ENCODE peak calls at places on chromosomes 4 and X, in nine cellular contexts. One of them, this sample, is unnamed.

GRCh38 chr4:26032572-26033320 is 118.7 kb downstream of the SMIM20 start:
- DNase-seq in tibial nerve: peak; percentile 36
- DNase-seq in ovary: no peak
- DNase-seq in heart left ventricle: no peak
- DNase-seq in prostate gland: no peak
- DNase-seq in body of pancreas: no peak
- DNase-seq in stomach: no peak
- DNase-seq in spleen: no peak
- DNase-seq in lower leg skin: no peak
- DNase-seq in this sample: no peak

GRCh38 chr4:16597829-16598228 is 300.6 kb downstream of the LDB2 start:
- DNase-seq in tibial nerve: no peak
- DNase-seq in ovary: no peak
- DNase-seq in heart left ventricle: no peak
- DNase-seq in prostate gland: no peak
- DNase-seq in body of pancreas: no peak
- DNase-seq in stomach: no peak
- DNase-seq in spleen: no peak
- DNase-seq in lower leg skin: no peak
- DNase-seq in this sample: no peak

GRCh38 chrX:20863649-20864048 is 510.6 kb upstream of the CNKSR2 start:
- DNase-seq in tibial nerve: no peak
- DNase-seq in ovary: no peak
- DNase-seq in heart left ventricle: no peak
- DNase-seq in prostate gland: no peak
- DNase-seq in body of pancreas: no peak
- DNase-seq in stomach: no peak
- DNase-seq in spleen: no peak
- DNase-seq in lower leg skin: no peak
- DNase-seq in this sample: no peak

GRCh38 chr4:106062452-106062875 is 167.2 kb downstream of the NPNT start:
- DNase-seq in tibial nerve: no peak
- DNase-seq in ovary: no peak
- DNase-seq in heart left ventricle: no peak
- DNase-seq in prostate gland: no peak
- DNase-seq in body of pancreas: no peak
- DNase-seq in stomach: no peak
- DNase-seq in spleen: no peak
- DNase-seq in lower leg skin: no peak
- DNase-seq in this sample: no peak

GRCh38 chrX:129161108-129161507 is 362.2 kb downstream of the SMARCA1 start:
- DNase-seq in tibial nerve: no peak
- DNase-seq in ovary: no peak
- DNase-seq in heart left ventricle: no peak
- DNase-seq in prostate gland: no peak
- DNase-seq in body of pancreas: no peak
- DNase-seq in stomach: no peak
- DNase-seq in spleen: no peak
- DNase-seq in lower leg skin: no peak
- DNase-seq in this sample: no peak

GRCh38 chr4:1487106-1487505 is 80.9 kb upstream of the NKX1-1 start:
- DNase-seq in tibial nerve: no peak
- DNase-seq in ovary: no peak
- DNase-seq in heart left ventricle: no peak
- DNase-seq in prostate gland: no peak
- DNase-seq in body of pancreas: no peak
- DNase-seq in stomach: no peak
- DNase-seq in spleen: no peak
- DNase-seq in lower leg skin: no peak
- DNase-seq in this sample: peak; percentile 21

GRCh38 chrX:84188320-84188834 is 378 bp upstream of the RPS6KA6 start:
- DNase-seq in tibial nerve: peak; percentile 4
- DNase-seq in ovary: peak; percentile 65
- DNase-seq in heart left ventricle: peak; percentile 19
- DNase-seq in prostate gland: peak; percentile 51
- DNase-seq in body of pancreas: peak; percentile 47
- DNase-seq in stomach: peak; percentile 51
- DNase-seq in spleen: no peak
- DNase-seq in lower leg skin: no peak
- DNase-seq in this sample: peak; percentile 78

GRCh38 chrX:103376118-103376978 is at the start of gene BEX3:
- DNase-seq in tibial nerve: peak; percentile 6
- DNase-seq in ovary: peak; percentile 71
- DNase-seq in heart left ventricle: peak; percentile 47
- DNase-seq in prostate gland: peak; percentile 41
- DNase-seq in body of pancreas: peak; percentile 58
- DNase-seq in stomach: peak; percentile 66
- DNase-seq in spleen: peak; percentile 79
- DNase-seq in lower leg skin: no peak
- DNase-seq in this sample: peak; percentile 80

GRCh38 chr4:66376396-66376795 is 706.1 kb upstream of the EPHA5 start:
- DNase-seq in tibial nerve: no peak
- DNase-seq in ovary: no peak
- DNase-seq in heart left ventricle: no peak
- DNase-seq in prostate gland: no peak
- DNase-seq in body of pancreas: no peak
- DNase-seq in stomach: no peak
- DNase-seq in spleen: no peak
- DNase-seq in lower leg skin: no peak
- DNase-seq in this sample: no peak

GRCh38 chrX:642436-643210 is 12.0 kb downstream of the SHOX start:
- DNase-seq in tibial nerve: no peak
- DNase-seq in ovary: no peak
- DNase-seq in heart left ventricle: no peak
- DNase-seq in prostate gland: no peak
- DNase-seq in body of pancreas: no peak
- DNase-seq in stomach: peak; percentile 17
- DNase-seq in spleen: no peak
- DNase-seq in lower leg skin: no peak
- DNase-seq in this sample: no peak

GRCh38 chr4:126800723-126801191 is 832.0 kb upstream of the INTU start:
- DNase-seq in tibial nerve: no peak
- DNase-seq in ovary: no peak
- DNase-seq in heart left ventricle: no peak
- DNase-seq in prostate gland: no peak
- DNase-seq in body of pancreas: no peak
- DNase-seq in stomach: no peak
- DNase-seq in spleen: no peak
- DNase-seq in lower leg skin: no peak
- DNase-seq in this sample: no peak

GRCh38 chrX:46407036-46407752 is 138.0 kb downstream of the ZNF674 start:
- DNase-seq in tibial nerve: no peak
- DNase-seq in ovary: no peak
- DNase-seq in heart left ventricle: no peak
- DNase-seq in prostate gland: no peak
- DNase-seq in body of pancreas: no peak
- DNase-seq in stomach: no peak
- DNase-seq in spleen: no peak
- DNase-seq in lower leg skin: no peak
- DNase-seq in this sample: no peak

GRCh38 chr4:11914406-11914805 is 485.7 kb upstream of the HS3ST1 start:
- DNase-seq in tibial nerve: no peak
- DNase-seq in ovary: no peak
- DNase-seq in heart left ventricle: no peak
- DNase-seq in prostate gland: no peak
- DNase-seq in body of pancreas: no peak
- DNase-seq in stomach: no peak
- DNase-seq in spleen: no peak
- DNase-seq in lower leg skin: no peak
- DNase-seq in this sample: no peak

GRCh38 chr4:5398056-5398455 is 310.3 kb downstream of the EVC2 start:
- DNase-seq in tibial nerve: no peak
- DNase-seq in ovary: no peak
- DNase-seq in heart left ventricle: no peak
- DNase-seq in prostate gland: no peak
- DNase-seq in body of pancreas: no peak
- DNase-seq in stomach: no peak
- DNase-seq in spleen: no peak
- DNase-seq in lower leg skin: no peak
- DNase-seq in this sample: peak; percentile 36

GRCh38 chr4:109675843-109676242 is 27.4 kb downstream of the CASP6 start:
- DNase-seq in tibial nerve: no peak
- DNase-seq in ovary: no peak
- DNase-seq in heart left ventricle: no peak
- DNase-seq in prostate gland: no peak
- DNase-seq in body of pancreas: no peak
- DNase-seq in stomach: no peak
- DNase-seq in spleen: no peak
- DNase-seq in lower leg skin: no peak
- DNase-seq in this sample: no peak

GRCh38 chr4:185143596-185143969 is 517 bp downstream of the SLC25A4 start:
- DNase-seq in tibial nerve: no peak
- DNase-seq in ovary: no peak
- DNase-seq in heart left ventricle: peak; percentile 79
- DNase-seq in prostate gland: peak; percentile 75
- DNase-seq in body of pancreas: peak; percentile 54
- DNase-seq in stomach: peak; percentile 47
- DNase-seq in spleen: peak; percentile 85
- DNase-seq in lower leg skin: no peak
- DNase-seq in this sample: peak; percentile 96

GRCh38 chr4:159227984-159228383 is 125.1 kb downstream of the RAPGEF2 start:
- DNase-seq in tibial nerve: peak; percentile 48
- DNase-seq in ovary: peak; percentile 41
- DNase-seq in heart left ventricle: peak; percentile 83
- DNase-seq in prostate gland: peak; percentile 47
- DNase-seq in body of pancreas: peak; percentile 79
- DNase-seq in stomach: peak; percentile 80
- DNase-seq in spleen: peak; percentile 76
- DNase-seq in lower leg skin: peak; percentile 38
- DNase-seq in this sample: peak; percentile 81
- TF ChIP-seq POLR2A in tibial nerve: no peak
- TF ChIP-seq POLR2A in ovary: no peak
- TF ChIP-seq POLR2A in heart left ventricle: no peak
- TF ChIP-seq POLR2A in prostate gland: no peak
- TF ChIP-seq POLR2A in body of pancreas: peak; percentile 52
- TF ChIP-seq POLR2A in stomach: no peak
- TF ChIP-seq POLR2A in spleen: no peak
- TF ChIP-seq POLR2A in lower leg skin: no peak
- TF ChIP-seq POLR2A in this sample: no peak

DNA sequence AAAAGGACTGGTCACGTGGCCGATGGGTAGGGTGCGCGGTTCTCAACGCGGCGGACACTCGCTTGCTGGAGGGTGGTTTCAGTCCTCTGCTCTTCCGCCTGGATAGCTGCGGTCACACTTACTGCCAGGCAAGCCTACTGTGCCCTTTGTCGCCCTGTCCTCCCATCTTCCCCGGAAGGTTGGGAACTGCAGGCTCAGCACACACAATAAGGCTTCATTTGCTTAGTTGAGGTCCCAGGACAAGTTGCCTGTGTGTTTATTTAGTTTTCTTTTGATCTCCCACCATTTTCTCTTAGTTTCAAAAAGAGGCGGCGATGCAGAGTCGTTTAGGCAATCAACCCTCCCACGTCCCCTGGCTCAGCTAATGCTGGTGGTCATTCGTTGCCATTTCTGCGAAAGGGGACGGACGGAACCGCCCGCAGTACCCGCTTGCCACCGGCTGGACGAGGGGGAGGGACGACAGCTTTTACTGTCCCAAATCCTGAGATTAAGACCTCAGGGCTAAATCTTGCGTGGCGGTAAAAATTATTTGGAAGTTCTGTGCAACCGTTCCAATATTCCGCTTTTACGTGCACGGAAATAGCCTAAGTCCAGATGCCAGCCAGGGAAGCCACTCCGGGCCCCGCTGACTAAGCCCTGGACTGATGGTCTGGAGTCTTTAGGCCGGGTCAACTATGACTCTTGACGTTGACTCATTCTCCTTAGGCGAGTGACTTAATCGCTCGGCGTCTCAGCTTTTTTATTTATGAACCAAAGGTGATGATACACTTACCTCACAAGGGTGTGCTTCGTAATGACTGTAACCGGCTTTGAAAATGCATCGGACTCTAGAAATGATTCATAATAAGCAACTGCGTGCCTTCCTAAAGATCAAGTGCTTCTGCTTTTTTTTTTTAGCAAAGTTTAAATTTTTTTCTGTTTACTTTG is 671 bp upstream of the EIF4E start:
- DNase-seq in tibial nerve: peak; percentile 51
- DNase-seq in ovary: peak; percentile 45
- DNase-seq in heart left ventricle: peak; percentile 52
- DNase-seq in prostate gland: peak; percentile 33
- DNase-seq in body of pancreas: peak; percentile 61
- DNase-seq in stomach: peak; percentile 71
- DNase-seq in spleen: peak; percentile 90
- DNase-seq in lower leg skin: peak; percentile 72
- DNase-seq in this sample: peak; percentile 84
- TF ChIP-seq POLR2A in tibial nerve: no peak
- TF ChIP-seq POLR2A in ovary: peak; percentile 7
- TF ChIP-seq POLR2A in heart left ventricle: no peak
- TF ChIP-seq POLR2A in prostate gland: peak; percentile 67
- TF ChIP-seq POLR2A in body of pancreas: peak; percentile 90
- TF ChIP-seq POLR2A in stomach: no peak
- TF ChIP-seq POLR2A in spleen: no peak
- TF ChIP-seq POLR2A in lower leg skin: no peak
- TF ChIP-seq POLR2A in this sample: no peak

GRCh38 chrX:13125188-13125587 is 80.8 kb upstream of the FAM9C start:
- DNase-seq in tibial nerve: no peak
- DNase-seq in ovary: peak; percentile 19
- DNase-seq in heart left ventricle: no peak
- DNase-seq in prostate gland: no peak
- DNase-seq in body of pancreas: no peak
- DNase-seq in stomach: no peak
- DNase-seq in spleen: no peak
- DNase-seq in lower leg skin: no peak
- DNase-seq in this sample: no peak

GRCh38 chrX:13121020-13121419 is 76.6 kb upstream of the FAM9C start:
- DNase-seq in tibial nerve: no peak
- DNase-seq in ovary: no peak
- DNase-seq in heart left ventricle: no peak
- DNase-seq in prostate gland: no peak
- DNase-seq in body of pancreas: no peak
- DNase-seq in stomach: no peak
- DNase-seq in spleen: no peak
- DNase-seq in lower leg skin: no peak
- DNase-seq in this sample: no peak

GRCh38 chrX:13126785-13127184 is 82.4 kb upstream of the FAM9C start:
- DNase-seq in tibial nerve: no peak
- DNase-seq in ovary: no peak
- DNase-seq in heart left ventricle: no peak
- DNase-seq in prostate gland: no peak
- DNase-seq in body of pancreas: no peak
- DNase-seq in stomach: no peak
- DNase-seq in spleen: no peak
- DNase-seq in lower leg skin: no peak
- DNase-seq in this sample: no peak

GRCh38 chrX:13123247-13123856 is 78.9 kb upstream of the FAM9C start:
- DNase-seq in tibial nerve: no peak
- DNase-seq in ovary: no peak
- DNase-seq in heart left ventricle: no peak
- DNase-seq in prostate gland: no peak
- DNase-seq in body of pancreas: no peak
- DNase-seq in stomach: no peak
- DNase-seq in spleen: no peak
- DNase-seq in lower leg skin: no peak
- DNase-seq in this sample: no peak

GRCh38 chrX:13123857-13124345 is 79.5 kb upstream of the FAM9C start:
- DNase-seq in tibial nerve: no peak
- DNase-seq in ovary: no peak
- DNase-seq in heart left ventricle: no peak
- DNase-seq in prostate gland: no peak
- DNase-seq in body of pancreas: no peak
- DNase-seq in stomach: no peak
- DNase-seq in spleen: no peak
- DNase-seq in lower leg skin: no peak
- DNase-seq in this sample: no peak
- TF ChIP-seq POLR2A in tibial nerve: no peak
- TF ChIP-seq POLR2A in ovary: no peak
- TF ChIP-seq POLR2A in heart left ventricle: no peak
- TF ChIP-seq POLR2A in prostate gland: no peak
- TF ChIP-seq POLR2A in body of pancreas: no peak
- TF ChIP-seq POLR2A in stomach: no peak
- TF ChIP-seq POLR2A in spleen: no peak
- TF ChIP-seq POLR2A in lower leg skin: no peak
- TF ChIP-seq POLR2A in this sample: no peak

GRCh38 chrX:4265036-4265435 is 551.6 kb upstream of the PRKX start:
- DNase-seq in tibial nerve: no peak
- DNase-seq in ovary: no peak
- DNase-seq in heart left ventricle: no peak
- DNase-seq in prostate gland: no peak
- DNase-seq in body of pancreas: no peak
- DNase-seq in stomach: no peak
- DNase-seq in spleen: no peak
- DNase-seq in lower leg skin: no peak
- DNase-seq in this sample: no peak
- TF ChIP-seq POLR2A in tibial nerve: no peak
- TF ChIP-seq POLR2A in ovary: no peak
- TF ChIP-seq POLR2A in heart left ventricle: no peak
- TF ChIP-seq POLR2A in prostate gland: no peak
- TF ChIP-seq POLR2A in body of pancreas: no peak
- TF ChIP-seq POLR2A in stomach: no peak
- TF ChIP-seq POLR2A in spleen: no peak
- TF ChIP-seq POLR2A in lower leg skin: no peak
- TF ChIP-seq POLR2A in this sample: no peak